ENCODE peak calls at places on chromosomes 7 and 10, in six cellular contexts. G, P, N, H, Q and Z are unnamed samples.

GRCh38 chr7:38628630-38629385 is 2.4 kb downstream of the AMPH start:
- DNase-seq in G (no peak), P (no peak), N (no peak), H (no peak), Q (no peak), Z (no peak)

GRCh38 chr10:59894114-59894513 is 12.2 kb downstream of the CCDC6 start:
- DNase-seq in G (peak; percentile 42), P (no peak), N (peak; percentile 61), H (no peak), Q (no peak), Z (no peak)

GRCh38 chr7:46000513-46000912 is 79.4 kb upstream of the IGFBP3 start:
- DNase-seq in G (no peak), P (no peak), N (no peak), H (no peak), Q (no peak), Z (no peak)

GRCh38 chr10:97882142-97883091 is 32.8 kb downstream of the GOLGA7B start:
- DNase-seq in G (peak; percentile 83), P (peak; percentile 94), N (no peak), H (no peak), Q (no peak), Z (no peak)

GRCh38 chr7:118858651-118859149 is 634.2 kb downstream of the ANKRD7 start:
- DNase-seq in G (no peak), P (no peak), N (peak; percentile 30), H (no peak), Q (no peak), Z (no peak)

GRCh38 chr10:97713828-97714400 is 384 bp downstream of the MARVELD1 start:
- DNase-seq in G (peak; percentile 53), P (peak; percentile 83), N (peak; percentile 84), H (peak; percentile 90), Q (no peak), Z (no peak)

GRCh38 chr7:139332960-139333359 is 8.2 kb upstream of the FMC1 start:
- DNase-seq in G (no peak), P (no peak), N (no peak), H (no peak), Q (no peak), Z (no peak)

GRCh38 chr10:99711129-99711719 is 20.7 kb downstream of the COX15 start:
- DNase-seq in G (peak; percentile 57), P (no peak), N (no peak), H (peak; percentile 38), Q (no peak), Z (no peak)

GRCh38 chr7:44098092-44099068 is 5.8 kb upstream of the AEBP1 start:
- DNase-seq in G (no peak), P (no peak), N (no peak), H (no peak), Q (no peak), Z (no peak)

GRCh38 chr10:113111260-113111659 is 161.2 kb downstream of the TCF7L2 start:
- DNase-seq in G (no peak), P (no peak), N (no peak), H (no peak), Q (no peak), Z (no peak)

GRCh38 chr10:10209152-10209551 is 808.5 kb upstream of the CELF2 start:
- DNase-seq in G (peak; percentile 56), P (no peak), N (no peak), H (no peak), Q (no peak), Z (no peak)

GRCh38 chr10:63515002-63515763 is 6.0 kb upstream of the REEP3 start:
- DNase-seq in G (peak; percentile 80), P (no peak), N (no peak), H (no peak), Q (no peak), Z (no peak)

DNA sequence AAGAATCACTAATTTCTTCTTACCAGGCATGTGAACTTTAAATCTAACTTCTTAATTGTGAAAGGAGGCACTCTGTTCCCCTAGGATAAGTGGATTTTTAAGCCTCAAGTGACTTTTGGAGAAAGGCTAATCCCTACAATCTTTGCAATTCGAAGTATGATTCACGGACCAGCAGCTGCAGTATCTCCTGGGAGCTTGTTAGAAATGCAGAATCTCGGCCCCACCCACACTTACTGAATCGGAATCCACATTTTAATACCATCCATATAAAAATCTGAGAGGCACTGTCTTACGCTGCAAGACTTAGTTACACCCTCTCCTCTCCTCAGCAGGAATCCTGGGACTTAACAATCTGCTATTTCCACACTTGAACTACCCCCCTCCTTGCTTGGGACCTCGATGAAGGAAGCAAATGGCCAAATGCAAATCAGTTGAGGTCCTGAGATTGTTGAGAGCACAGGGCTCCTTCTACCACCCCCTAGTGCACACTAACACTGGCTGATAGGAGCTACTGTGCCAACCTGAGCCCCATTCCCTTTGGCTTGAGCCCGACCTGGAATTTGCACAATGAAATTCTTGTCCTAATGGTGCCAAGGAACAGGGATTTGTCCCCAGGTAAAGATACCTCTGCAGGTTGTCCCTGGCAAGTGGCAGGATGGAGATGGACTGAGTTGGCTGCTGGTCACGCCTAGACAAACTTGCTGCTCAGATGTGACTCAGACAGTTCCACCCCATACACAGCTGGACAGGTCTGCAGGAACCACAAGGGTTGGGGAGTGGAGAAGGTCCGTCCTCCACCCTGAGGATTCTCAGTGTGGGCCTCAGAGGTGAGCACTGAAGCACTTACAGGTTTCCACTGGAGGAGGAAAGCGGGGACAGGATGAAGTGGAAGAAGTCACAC is 20.8 kb downstream of the ITPRIP start:
- DNase-seq in G (peak; percentile 65), P (no peak), N (no peak), H (no peak), Q (no peak), Z (no peak)
- TF ChIP-seq CTCF in G (peak; percentile 29), P (no peak), N (no peak), H (no peak), Q (no peak), Z (no peak)

GRCh38 chr10:102714621-102715455 is at the start of gene SFXN2:
- DNase-seq in G (no peak), P (no peak), N (no peak), H (no peak), Q (peak; percentile 27), Z (no peak)
- TF ChIP-seq CTCF in G (no peak), P (no peak), N (no peak), H (peak; percentile 1), Q (no peak), Z (no peak)

DNA sequence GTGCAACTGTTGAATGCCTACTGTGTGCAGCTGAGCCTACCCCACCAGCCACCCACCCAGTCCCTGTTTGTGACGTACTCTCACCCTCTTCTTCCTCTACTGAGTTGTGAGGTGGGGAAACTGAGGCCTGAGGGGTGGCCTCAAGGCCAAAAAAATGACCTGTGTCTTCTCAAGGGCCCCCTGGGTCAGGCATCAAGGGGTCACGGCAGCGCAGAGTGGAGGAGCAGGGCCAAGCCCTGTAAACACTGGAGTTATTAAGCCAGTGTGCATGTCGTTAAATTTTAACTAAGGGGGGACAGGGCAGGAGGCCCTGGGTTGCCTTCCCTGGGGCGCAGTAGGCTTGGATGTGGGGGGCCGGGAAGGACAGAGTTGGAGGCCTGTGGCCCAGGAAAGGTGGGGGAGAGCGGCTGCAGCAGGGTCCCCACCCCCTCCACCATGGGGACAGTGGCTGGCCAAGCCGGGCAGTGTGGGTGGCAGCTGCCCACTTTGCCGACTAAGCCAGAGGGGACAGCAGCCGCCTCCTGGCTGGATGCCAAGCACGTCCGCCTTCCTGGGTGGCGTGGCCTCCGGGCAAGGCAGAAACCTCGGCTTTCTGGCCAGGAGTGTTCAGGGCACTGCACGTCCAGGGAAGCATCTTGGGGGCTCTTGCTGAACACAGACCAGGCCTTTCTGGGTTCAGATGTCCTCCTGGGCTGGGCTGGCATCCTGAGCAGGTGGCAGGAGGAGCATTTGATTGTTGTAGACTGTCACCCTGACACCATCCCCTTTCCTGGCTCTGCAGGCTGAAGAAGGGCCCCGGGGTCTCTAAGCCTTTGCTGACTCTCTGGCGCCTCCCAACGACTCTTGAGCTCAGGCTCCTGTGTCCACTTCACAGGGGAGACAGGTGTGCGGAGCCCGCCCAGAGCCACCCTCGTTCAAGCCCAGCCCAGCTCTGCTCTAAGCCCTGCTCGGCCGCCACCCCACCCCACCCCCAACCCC is 1.9 kb downstream of the SLC29A4 start:
- DNase-seq in G (no peak), P (no peak), N (no peak), H (peak; percentile 79), Q (no peak), Z (no peak)
- TF ChIP-seq CTCF in G (peak; percentile 56), P (no peak), N (no peak), H (peak; percentile 31), Q (no peak), Z (no peak)

GRCh38 chr10:62424026-62424425 is 49.9 kb downstream of the ZNF365 start:
- DNase-seq in G (no peak), P (no peak), N (no peak), H (no peak), Q (no peak), Z (no peak)
- TF ChIP-seq CTCF in G (peak; percentile 6), P (no peak), N (no peak), H (no peak), Q (no peak), Z (no peak)